ENCODE peak calls at places on chromosome 12, in ten cellular contexts. O is CD4-positive, CD25-positive, alpha-beta regulatory T cell; H is CD4-positive, alpha-beta T cell; Q is HL-60; R is GM06990; J is H9; X is stomach; S is prostate gland; E is heart left ventricle; L is esophagus squamous epithelium. C is an unnamed sample. For H3K27me3, the result is how much of the 10 kb centered on the place peaks cover.

GRCh38 chr12:99915251-99916082 is 69.3 kb downstream of the ANKS1B start:
- DNase-seq in O (no peak), H (no peak), Q (no peak), R (no peak), J (no peak), X (no peak), S (no peak), E (no peak), L (no peak), C (peak)

GRCh38 chr12:29752121-29752520 is 31.6 kb downstream of the TMTC1 start:
- DNase-seq in O (no peak), H (no peak), Q (no peak), R (no peak), J (no peak), X (no peak), S (no peak), E (no peak), L (no peak), C (peak)

GRCh38 chr12:117165342-117165741 is 24.9 kb downstream of the FBXO21 start:
- DNase-seq in O (no peak), H (no peak), Q (no peak), R (no peak), J (no peak), X (peak), S (peak), E (no peak), L (no peak), C (no peak)

GRCh38 chr12:128914908-128915563 is 61.8 kb downstream of the GLT1D1 start:
- DNase-seq in O (peak), H (no peak), Q (peak), R (peak), J (no peak), X (no peak), S (no peak), E (no peak), L (no peak), C (no peak)

GRCh38 chr12:131850856-131851559 is 22.8 kb downstream of the MMP17 start:
- DNase-seq in O (no peak), H (no peak), Q (no peak), R (peak), J (peak), X (peak), S (peak), E (no peak), L (no peak), C (no peak)

GRCh38 chr12:124513297-124513867 is 54.0 kb downstream of the NCOR2 start:
- DNase-seq in O (no peak), H (no peak), Q (no peak), R (no peak), J (peak), X (no peak), S (no peak), E (no peak), L (no peak), C (no peak)

GRCh38 chr12:92118826-92119536 is 26.7 kb downstream of the BTG1 start:
- DNase-seq in O (no peak), H (no peak), Q (no peak), R (no peak), J (no peak), X (no peak), S (no peak), E (no peak), L (no peak), C (no peak)

GRCh38 chr12:57765003-57765697 is 1.7 kb downstream of the CYP27B1 start:
- DNase-seq in O (no peak), H (no peak), Q (no peak), R (peak), J (peak), X (peak), S (no peak), E (no peak), L (no peak), C (peak)

GRCh38 chr12:46388427-46388992 is 15.9 kb upstream of the SLC38A2 start:
- DNase-seq in O (no peak), H (no peak), Q (no peak), R (peak), J (no peak), X (no peak), S (no peak), E (no peak), L (no peak), C (peak)

GRCh38 chr12:51819851-51820720 is 28.4 kb downstream of the FIGNL2 start:
- DNase-seq in O (no peak), H (peak), Q (no peak), R (no peak), J (no peak), X (peak), S (peak), E (peak), L (no peak), C (no peak)

GRCh38 chr12:57626111-57626928 is 6.7 kb downstream of the B4GALNT1 start:
- DNase-seq in O (no peak), H (no peak), Q (no peak), R (no peak), J (peak), X (no peak), S (no peak), E (no peak), L (no peak), C (no peak)

GRCh38 chr12:117360222-117360550 is 1.2 kb downstream of the NOS1 start:
- DNase-seq in O (no peak), H (no peak), Q (no peak), R (no peak), J (peak), X (no peak), S (no peak), E (no peak), L (no peak), C (no peak)

GRCh38 chr12:109542014-109542413 is 31.3 kb downstream of the MMAB start:
- DNase-seq in O (no peak), H (no peak), Q (no peak), R (no peak), J (no peak), X (no peak), S (no peak), E (no peak), L (no peak), C (no peak)

GRCh38 chr12:65565601-65566560 is 258.4 kb upstream of the HMGA2 start:
- DNase-seq in O (no peak), H (no peak), Q (no peak), R (no peak), J (no peak), X (no peak), S (no peak), E (no peak), L (no peak), C (peak)

GRCh38 chr12:90366286-90366685 is 588.7 kb downstream of the CCER1 start:
- DNase-seq in O (no peak), H (no peak), Q (no peak), R (no peak), J (no peak), X (no peak), S (no peak), E (no peak), L (no peak), C (peak)

GRCh38 chr12:65501093-65501621 is 222.7 kb downstream of the MSRB3 start:
- DNase-seq in O (no peak), H (no peak), Q (no peak), R (no peak), J (no peak), X (no peak), S (no peak), E (peak), L (no peak), C (no peak)

GRCh38 chr12:112590281-112590680 is 171.5 kb downstream of the PTPN11 start:
- DNase-seq in O (no peak), H (no peak), Q (no peak), R (no peak), J (peak), X (no peak), S (no peak), E (no peak), L (no peak), C (no peak)

GRCh38 chr12:114440450-114441383 is 34.8 kb upstream of the TBX5 start:
- DNase-seq in O (no peak), H (no peak), Q (no peak), R (no peak), J (peak), X (no peak), S (no peak), E (no peak), L (no peak), C (no peak)
- H3K27me3 ChIP-seq in O (under half), H (half or more), Q (under half), R (under half), J (half or more), X (half or more), S (half or more), E (half or more), L (half or more), C (half or more)

DNA sequence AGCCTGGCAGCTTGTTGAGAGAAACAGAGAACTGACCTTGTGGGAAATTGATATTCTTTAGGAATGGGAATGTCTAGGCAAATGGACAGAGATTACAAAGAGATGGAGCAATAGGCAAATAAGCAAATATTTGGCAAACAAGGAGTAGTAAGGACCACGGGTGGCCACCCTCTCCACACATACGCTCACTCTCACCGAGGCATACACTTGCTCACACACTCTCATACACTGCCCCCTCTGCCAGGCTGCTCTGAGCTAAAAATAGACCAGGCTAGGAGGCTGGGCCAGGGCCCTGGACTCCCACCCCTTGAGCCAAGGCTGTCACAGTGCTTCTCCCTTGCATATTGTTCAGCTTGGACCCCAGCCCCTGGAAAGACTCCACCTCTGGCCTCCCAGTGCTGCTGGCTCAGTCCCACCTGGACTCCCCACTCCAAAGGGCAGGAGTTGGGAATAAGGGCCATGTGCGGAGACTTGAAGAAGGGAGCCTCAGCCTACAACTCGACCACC is 1.1 kb downstream of the PPP1R1A start:
- DNase-seq in O (no peak), H (no peak), Q (no peak), R (no peak), J (no peak), X (peak), S (no peak), E (peak), L (no peak), C (no peak)
- H3K27me3 ChIP-seq in O (under half), H (half or more), Q (under half), R (under half), J (under half), X (under half), S (under half), E (under half), L (half or more), C (under half)

GRCh38 chr12:1920971-1921370 is 2.5 kb upstream of the CACNA2D4 start:
- DNase-seq in O (no peak), H (no peak), Q (no peak), R (no peak), J (peak), X (peak), S (peak), E (no peak), L (no peak), C (no peak)
- H3K27me3 ChIP-seq in O (under half), H (under half), Q (under half), R (under half), J (under half), X (under half), S (under half), E (under half), L (under half), C (half or more)

DNA sequence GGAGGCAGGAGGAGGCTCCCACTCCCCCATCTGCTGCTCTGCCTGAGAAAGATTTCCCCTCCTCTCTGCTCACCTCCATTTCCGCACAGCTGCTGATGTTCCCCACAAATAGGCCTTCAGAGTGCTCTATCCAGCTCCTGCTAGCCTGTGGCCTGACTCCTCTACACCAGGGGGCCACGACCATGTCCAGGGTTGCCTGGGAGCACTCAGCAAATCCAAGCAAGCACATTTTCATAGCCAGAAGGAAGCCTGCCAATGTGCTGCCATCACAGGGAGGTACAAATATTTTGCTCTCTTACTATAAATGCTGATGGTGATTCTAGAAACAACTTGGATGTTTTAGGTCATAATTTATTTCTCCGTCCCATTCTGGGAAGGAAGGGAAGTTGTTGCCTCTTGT is 17.3 kb downstream of the KCNA5 start:
- DNase-seq in O (no peak), H (no peak), Q (no peak), R (no peak), J (no peak), X (no peak), S (no peak), E (no peak), L (no peak), C (no peak)
- H3K27me3 ChIP-seq in O (under half), H (under half), Q (under half), R (under half), J (under half), X (under half), S (under half), E (under half), L (half or more), C (half or more)

GRCh38 chr12:2458113-2458414 is 336.7 kb upstream of the FKBP4 start:
- DNase-seq in O (no peak), H (no peak), Q (no peak), R (no peak), J (no peak), X (no peak), S (no peak), E (peak), L (no peak), C (no peak)

GRCh38 chr12:2456813-2457186 is 338.0 kb upstream of the FKBP4 start:
- DNase-seq in O (no peak), H (no peak), Q (no peak), R (no peak), J (no peak), X (no peak), S (no peak), E (no peak), L (no peak), C (no peak)

GRCh38 chr12:2455410-2455809 is 339.4 kb upstream of the FKBP4 start:
- DNase-seq in O (no peak), H (no peak), Q (no peak), R (no peak), J (no peak), X (no peak), S (no peak), E (no peak), L (no peak), C (no peak)

GRCh38 chr12:2456122-2456812 is 338.5 kb upstream of the FKBP4 start:
- DNase-seq in O (no peak), H (no peak), Q (no peak), R (no peak), J (no peak), X (no peak), S (no peak), E (no peak), L (no peak), C (no peak)

DNA sequence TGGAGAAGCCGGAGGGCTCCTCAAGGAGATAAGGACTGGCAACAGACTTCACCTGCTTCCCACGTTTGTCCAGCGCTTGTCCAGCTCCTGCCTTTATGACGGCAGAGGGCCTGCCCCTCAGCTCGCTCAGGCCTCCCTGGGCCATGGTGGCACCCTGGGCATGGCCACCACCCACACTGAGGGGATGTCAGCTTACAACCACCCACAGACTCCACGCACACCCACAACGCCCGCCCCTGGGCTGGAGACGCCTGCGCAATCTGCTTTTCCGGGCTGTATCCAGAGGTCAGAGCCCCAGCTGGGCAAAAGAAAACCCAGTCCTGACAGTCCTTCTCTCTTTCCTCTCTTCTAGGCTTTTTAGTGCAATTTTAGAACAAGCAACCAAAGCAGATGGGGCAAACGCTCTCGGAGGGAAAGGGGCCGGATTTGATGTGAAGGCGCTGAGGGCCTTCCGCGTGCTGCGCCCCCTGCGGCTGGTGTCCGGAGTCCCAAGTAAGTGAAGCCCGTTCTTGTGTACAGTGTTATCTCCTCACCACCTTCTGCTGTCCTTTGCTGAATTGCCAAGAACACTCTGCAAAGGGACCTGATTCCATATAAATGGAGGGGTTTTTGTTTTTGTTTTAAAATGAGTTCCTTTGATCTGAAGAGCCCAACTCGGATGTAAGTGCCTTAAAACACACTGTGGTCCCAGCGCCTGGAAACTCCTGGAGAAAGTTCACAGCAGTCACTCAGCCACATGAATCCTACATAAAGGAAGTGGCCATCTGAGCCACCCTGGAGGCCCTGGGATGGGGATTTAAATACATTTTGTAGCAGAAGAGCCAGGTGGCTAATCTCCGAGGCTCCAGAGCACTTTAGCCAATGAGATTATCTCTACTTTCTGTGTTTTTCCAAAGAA is 337.3 kb upstream of the FKBP4 start:
- DNase-seq in O (no peak), H (no peak), Q (no peak), R (no peak), J (no peak), X (no peak), S (no peak), E (no peak), L (no peak), C (no peak)
- H3K27me3 ChIP-seq in O (under half), H (under half), Q (under half), R (under half), J (under half), X (under half), S (under half), E (under half), L (under half), C (under half)

DNA sequence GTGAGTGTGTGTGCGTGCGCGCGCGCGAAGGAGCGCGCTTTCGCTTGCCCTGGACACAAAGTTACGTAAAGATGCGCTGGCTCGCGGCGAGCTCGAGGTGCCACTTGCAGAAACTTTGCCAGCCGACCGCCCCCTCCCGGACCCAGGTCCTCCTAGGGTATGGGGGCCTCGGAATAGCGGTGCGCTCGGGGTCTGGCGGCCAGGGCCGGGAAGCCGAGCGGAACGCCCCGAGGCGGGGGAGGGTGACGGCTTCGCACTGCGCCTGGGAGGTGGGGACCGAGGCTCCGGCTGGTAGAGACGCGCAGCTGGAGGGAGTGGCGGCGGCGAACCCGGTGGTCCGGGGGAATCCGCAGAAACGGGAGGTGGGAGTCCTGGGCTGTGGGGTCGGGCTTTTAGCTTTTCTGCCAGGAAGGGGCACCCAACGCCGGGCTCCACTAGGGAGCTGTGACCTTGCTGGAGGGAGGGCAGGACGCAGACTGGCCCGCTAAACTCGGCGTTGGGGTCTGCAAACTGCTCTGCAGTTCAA is 837 bp downstream of the RFX4 start:
- DNase-seq in O (no peak), H (no peak), Q (no peak), R (peak), J (peak), X (no peak), S (no peak), E (no peak), L (no peak), C (peak)
- H3K27me3 ChIP-seq in O (under half), H (half or more), Q (half or more), R (under half), J (half or more), X (half or more), S (half or more), E (half or more), L (half or more), C (half or more)

C was measured in adipocyte.